ENCODE peak calls at places on chromosomes 13 and 19, in four cellular contexts. W is tibial nerve, M is uterus, R is body of pancreas. Z is an unnamed sample.
A peak's percentile ranks its signal among the peaks of the same experiment; 100 is the strongest.

GRCh38 chr19:31352782-31353651 is 3.8 kb upstream of the TSHZ3 start:
- DNase-seq in W (no peak), M (no peak), R (no peak), Z (no peak)

GRCh38 chr13:47555235-47555634 is 445.8 kb downstream of the SUCLA2 start:
- DNase-seq in R (no peak), W (no peak), M (no peak), Z (no peak)

GRCh38 chr19:29858000-29858596 is 46.3 kb downstream of the CCNE1 start:
- DNase-seq in W (no peak), R (peak; percentile 61), M (no peak), Z (no peak)

GRCh38 chr13:75481176-75482069 is 546 bp downstream of the TBC1D4 start:
- DNase-seq in W (no peak), R (peak; percentile 54), M (peak; percentile 25), Z (no peak)

GRCh38 chr13:98780451-98780850 is 28.0 kb upstream of the SLC15A1 start:
- DNase-seq in W (no peak), M (no peak), R (no peak), Z (no peak)

GRCh38 chr19:42443944-42444398 is 1.2 kb upstream of the CXCL17 start:
- DNase-seq in R (peak; percentile 63), M (no peak), W (no peak), Z (no peak)

GRCh38 chr19:10091370-10091687 is 5.2 kb downstream of the SHFL start:
- DNase-seq in W (no peak), R (no peak), M (no peak), Z (no peak)

GRCh38 chr19:1952635-1953034 is 11.7 kb downstream of the CSNK1G2 start:
- DNase-seq in M (no peak), W (no peak), R (no peak), Z (peak; percentile 43)

GRCh38 chr19:23062921-23063320 is 53.9 kb upstream of the ZNF730 start:
- DNase-seq in M (no peak), W (no peak), R (no peak), Z (no peak)

GRCh38 chr13:111856571-111856970 is 210.4 kb upstream of the SOX1 start:
- DNase-seq in W (no peak), R (no peak), M (no peak), Z (no peak)

GRCh38 chr13:34591163-34591562 is 350.9 kb upstream of the NBEA start:
- DNase-seq in R (no peak), W (no peak), M (no peak), Z (no peak)

GRCh38 chr19:33193864-33194362 is at the start of gene LRP3:
- DNase-seq in R (peak; percentile 72), W (no peak), M (no peak), Z (no peak)

GRCh38 chr19:3665681-3666544 is 34.4 kb downstream of the PIP5K1C start:
- DNase-seq in R (peak; percentile 74), M (peak; percentile 67), W (peak; percentile 42), Z (peak; percentile 79)

GRCh38 chr19:48553676-48554384 is 1.9 kb downstream of the SULT2B1 start:
- DNase-seq in W (no peak), R (peak; percentile 52), M (peak; percentile 50), Z (peak; percentile 61)

GRCh38 chr19:3366104-3366760 is at the start of gene NFIC:
- DNase-seq in W (peak; percentile 63), M (peak; percentile 92), R (peak; percentile 82), Z (peak; percentile 84)

GRCh38 chr13:85841427-85841826 is 42.2 kb upstream of the SLITRK6 start:
- DNase-seq in R (no peak), W (no peak), M (no peak), Z (no peak)

GRCh38 chr13:27339299-27339698 is 68.7 kb downstream of the RASL11A start:
- DNase-seq in R (peak; percentile 34), M (no peak), W (no peak), Z (no peak)

GRCh38 chr13:73548444-73548843 is 489.6 kb downstream of the KLF5 start:
- DNase-seq in R (no peak), M (no peak), W (no peak), Z (no peak)

GRCh38 chr19:50332014-50332263 is 2.8 kb upstream of the KCNC3 start:
- DNase-seq in M (no peak), R (no peak), W (no peak), Z (no peak)

GRCh38 chr19:50334741-50335421 is 5.7 kb upstream of the KCNC3 start:
- DNase-seq in W (no peak), M (no peak), R (no peak), Z (no peak)

GRCh38 chr19:50332264-50333038 is 3.3 kb upstream of the KCNC3 start:
- DNase-seq in R (peak; percentile 38), M (no peak), W (no peak), Z (no peak)

GRCh38 chr19:50333737-50334617 is 4.8 kb upstream of the KCNC3 start:
- DNase-seq in R (peak; percentile 87), W (no peak), M (peak; percentile 27), Z (peak; percentile 99)

DNA sequence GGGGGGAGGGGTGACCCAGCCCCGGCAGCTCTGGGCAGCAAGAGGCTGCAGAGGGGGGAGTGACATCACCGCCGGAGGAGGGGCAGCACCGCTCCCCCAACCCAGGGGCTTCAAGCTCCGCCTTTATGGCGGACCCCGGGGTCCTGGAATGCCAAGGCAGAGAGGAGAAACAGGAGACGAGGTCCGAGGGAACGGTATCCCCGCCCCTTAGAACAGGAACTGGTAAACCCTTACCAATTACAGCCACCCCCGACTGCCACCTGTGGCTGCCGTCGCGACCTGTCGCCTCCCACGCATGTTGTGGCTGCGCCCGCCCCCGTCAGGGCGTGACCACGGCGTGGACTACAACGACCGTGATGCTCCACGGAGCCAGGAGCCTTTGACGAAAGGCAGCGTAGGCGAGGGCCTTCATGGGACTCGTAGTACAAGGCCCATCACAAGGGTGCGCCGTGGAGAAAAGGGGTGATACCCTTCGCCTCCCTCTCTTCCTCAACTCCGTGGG is 4.1 kb upstream of the KCNC3 start:
- DNase-seq in R (peak; percentile 95), W (peak; percentile 45), M (peak; percentile 55), Z (peak; percentile 98)
- TF ChIP-seq POLR2A in R (no peak), W (no peak), M (no peak), Z (no peak)

DNA sequence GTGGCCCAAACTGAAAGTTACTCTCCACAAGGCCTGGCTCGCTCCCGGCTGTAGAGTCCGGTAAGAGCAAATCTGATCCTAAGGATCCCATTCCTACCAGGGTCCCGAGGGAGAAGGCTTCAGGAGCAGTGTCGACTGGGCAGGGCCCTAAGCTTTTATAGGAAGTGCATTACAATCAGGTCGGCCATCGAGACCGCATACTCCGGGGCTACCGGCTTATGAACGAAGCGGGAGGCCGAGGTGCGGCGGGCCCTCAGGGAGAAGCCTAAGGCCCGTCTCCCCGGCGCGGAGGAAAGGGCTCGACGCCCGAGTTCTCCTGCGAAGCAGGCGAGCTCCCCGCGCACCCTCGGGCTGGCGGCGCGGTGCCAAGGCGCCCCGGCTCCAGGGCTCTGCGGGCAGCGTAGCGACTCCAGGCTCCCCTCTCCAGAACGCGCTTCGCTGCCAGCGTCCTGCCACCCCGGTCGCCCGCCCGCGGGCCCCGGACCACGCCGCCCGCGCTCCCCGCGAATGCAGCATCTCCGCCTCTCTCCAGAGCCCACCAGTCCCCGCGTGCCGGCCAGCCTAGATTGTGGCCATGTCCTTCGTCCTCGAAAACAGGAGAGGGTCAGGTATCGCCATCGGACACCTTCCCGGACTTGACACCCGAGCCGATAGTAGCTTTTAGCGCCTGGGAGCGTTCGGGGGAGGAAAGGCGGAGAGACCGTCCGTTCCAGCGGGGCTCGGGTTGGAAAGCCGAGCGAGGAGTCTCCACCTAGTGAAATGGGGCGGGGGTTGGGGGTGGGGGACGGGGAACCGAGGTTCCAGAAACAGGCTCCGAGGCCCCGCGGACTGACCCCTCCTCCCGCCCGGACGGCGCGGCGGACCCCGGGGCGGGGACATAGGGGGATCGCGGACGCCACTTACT is 1.3 kb downstream of the EFNB2 start:
- DNase-seq in W (no peak), M (peak; percentile 38), R (peak; percentile 40), Z (peak; percentile 76)
- TF ChIP-seq POLR2A in W (no peak), M (no peak), R (no peak), Z (no peak)

DNA sequence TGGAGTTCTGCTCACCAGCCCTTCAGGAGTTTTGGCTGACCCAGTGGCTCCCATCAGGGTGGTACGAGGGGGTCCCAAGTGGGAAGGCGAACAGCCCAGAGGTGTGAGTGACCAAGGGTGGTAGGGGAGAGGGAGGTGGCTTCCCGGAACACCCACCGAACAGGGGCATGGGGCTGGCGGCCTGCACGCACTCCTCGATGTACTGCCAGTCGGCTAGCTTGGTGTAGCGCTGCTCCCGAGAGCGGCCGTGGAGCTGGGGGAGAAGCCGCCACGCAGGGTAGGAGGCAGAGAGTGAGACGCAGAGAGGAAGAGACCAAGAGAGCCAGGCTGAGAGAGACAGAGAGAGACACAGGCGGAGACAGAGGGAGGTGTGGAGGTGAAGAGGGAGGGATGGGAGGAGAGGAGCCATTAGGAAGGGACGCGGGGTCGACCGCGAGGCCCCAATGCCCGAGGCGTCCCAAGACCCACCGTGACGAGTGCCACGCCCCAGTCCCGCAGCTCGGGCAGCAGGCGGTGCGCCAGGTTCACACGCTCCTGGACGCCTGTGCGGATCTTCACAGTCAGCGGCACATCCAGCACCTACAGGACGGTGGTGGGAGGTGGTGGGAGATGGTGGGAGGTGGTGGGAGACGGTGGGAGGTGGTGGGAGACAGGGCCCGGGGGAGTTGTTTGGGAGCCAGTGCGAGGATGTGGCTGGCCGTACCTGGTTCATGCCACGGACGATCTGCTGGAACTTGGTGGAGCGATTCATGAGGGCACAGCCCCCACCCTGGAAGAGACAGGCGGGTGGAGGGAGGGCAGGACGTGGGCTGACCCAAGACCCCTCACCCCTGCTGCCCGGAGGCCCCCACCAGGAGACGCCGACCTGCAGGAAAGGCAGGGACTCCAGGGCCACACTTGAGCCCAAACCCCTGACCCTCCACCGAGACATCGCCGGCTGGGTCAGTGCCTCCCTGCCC is 2.3 kb upstream of the PRR22 start:
- DNase-seq in W (no peak), R (no peak), M (no peak), Z (no peak)
- TF ChIP-seq POLR2A in W (no peak), R (no peak), M (no peak), Z (no peak)

GRCh38 chr19:5839312-5840017 is at the start of gene FUT6:
- DNase-seq in R (no peak), W (no peak), M (no peak), Z (no peak)
- TF ChIP-seq POLR2A in R (no peak), W (no peak), M (no peak), Z (no peak)

DNA sequence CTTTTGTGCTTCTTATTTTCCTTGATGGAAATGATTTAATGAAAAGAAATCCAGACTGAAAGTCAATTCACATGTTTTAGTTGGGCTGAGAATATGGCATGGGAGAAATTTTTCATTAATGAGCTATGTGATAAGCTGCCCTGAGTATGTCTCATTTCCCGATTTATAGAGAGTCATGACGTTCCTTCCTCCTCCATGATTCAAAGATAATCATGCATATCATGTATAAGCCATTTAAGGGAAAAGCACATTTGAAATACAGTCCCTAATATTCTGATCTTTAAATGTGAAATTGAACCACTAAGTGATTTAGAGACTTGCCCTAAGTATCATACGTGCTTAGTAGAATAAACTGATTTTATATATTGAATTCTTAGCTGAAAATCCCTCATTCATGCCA is 840.9 kb downstream of the PCDH17 start:
- DNase-seq in M (no peak), W (no peak), R (no peak), Z (no peak)
- TF ChIP-seq POLR2A in M (no peak), W (no peak), R (no peak), Z (no peak)

GRCh38 chr19:49766938-49767315 is at the start of gene AP2A1:
- DNase-seq in W (peak; percentile 34), M (no peak), R (no peak), Z (no peak)

GRCh38 chr19:49767380-49767779 is 579 bp downstream of the AP2A1 start:
- DNase-seq in M (no peak), R (no peak), W (no peak), Z (no peak)

GRCh38 chr19:49766007-49766937 is 529 bp upstream of the AP2A1 start:
- DNase-seq in M (peak; percentile 100), W (peak; percentile 99), R (peak; percentile 100), Z (peak; percentile 99)

GRCh38 chr19:49770529-49770928 is 3.7 kb downstream of the AP2A1 start:
- DNase-seq in W (no peak), M (no peak), R (no peak), Z (no peak)

GRCh38 chr19:49767967-49768581 is 1.3 kb downstream of the AP2A1 start:
- DNase-seq in M (no peak), R (no peak), W (no peak), Z (no peak)
- TF ChIP-seq POLR2A in M (no peak), R (no peak), W (no peak), Z (no peak)